ENCODE peak calls at places on chromosomes 13 and 19, in four cellular contexts. J is Peyer's patch, S is tibial nerve, L is GM12892. W is an unnamed sample.

GRCh38 chr13:93847162-93847561 is 620.6 kb downstream of the GPC6 start:
- DNase-seq in L (no peak), S (no peak), J (no peak), W (no peak)

GRCh38 chr13:93889430-93889829 is 590.1 kb downstream of the DCT start:
- DNase-seq in L (no peak), J (no peak), S (no peak), W (no peak)

GRCh38 chr19:12946092-12946845 is 607 bp downstream of the RAD23A start:
- DNase-seq in L (peak), J (peak), S (no peak), W (peak)

GRCh38 chr19:14440049-14440448 is 6.9 kb downstream of the PKN1 start:
- DNase-seq in J (peak), L (peak), S (peak), W (peak)

GRCh38 chr19:5578094-5578846 is 10.5 kb upstream of the TINCR start:
- DNase-seq in J (peak), L (peak), S (no peak), W (peak)

GRCh38 chr19:33208371-33208770 is 14.2 kb downstream of the LRP3 start:
- DNase-seq in S (no peak), L (no peak), J (no peak), W (no peak)

GRCh38 chr13:27064252-27064995 is 107.2 kb downstream of the USP12 start:
- DNase-seq in S (no peak), L (no peak), J (no peak), W (no peak)

GRCh38 chr13:76271728-76272232 is 614.4 kb downstream of the KCTD12 start:
- DNase-seq in S (no peak), L (no peak), J (no peak), W (no peak)

GRCh38 chr19:21824679-21825078 is 11.3 kb downstream of the ZNF43 start:
- DNase-seq in J (no peak), L (no peak), S (no peak), W (no peak)

GRCh38 chr13:55761986-55762385 is 1378.7 kb upstream of the PRR20A start:
- DNase-seq in J (no peak), S (no peak), L (no peak), W (no peak)

GRCh38 chr19:51101171-51101865 is 6.9 kb downstream of the CTU1 start:
- DNase-seq in J (no peak), L (no peak), S (no peak), W (no peak)

GRCh38 chr13:36072127-36072526 is 59.1 kb downstream of the DCLK1 start:
- DNase-seq in S (no peak), L (no peak), J (no peak), W (no peak)

GRCh38 chr13:78121459-78122348 is 203.1 kb upstream of the EDNRB start:
- DNase-seq in J (peak), L (no peak), S (no peak), W (peak)

GRCh38 chr13:23600100-23600499 is 29.9 kb downstream of the TNFRSF19 start:
- DNase-seq in L (no peak), S (no peak), J (no peak), W (no peak)

GRCh38 chr13:27375686-27376326 is 48.6 kb upstream of the GTF3A start:
- DNase-seq in S (no peak), L (no peak), J (peak), W (peak)

GRCh38 chr19:15365264-15365663 is 14.3 kb downstream of the AKAP8 start:
- DNase-seq in J (no peak), S (no peak), L (no peak), W (peak)

GRCh38 chr13:42041017-42041683 is 7.3 kb upstream of the DGKH start:
- DNase-seq in S (no peak), J (peak), L (peak), W (peak)
- TF ChIP-seq POLR2A in S (no peak), J (no peak), L (peak), W (no peak)

DNA sequence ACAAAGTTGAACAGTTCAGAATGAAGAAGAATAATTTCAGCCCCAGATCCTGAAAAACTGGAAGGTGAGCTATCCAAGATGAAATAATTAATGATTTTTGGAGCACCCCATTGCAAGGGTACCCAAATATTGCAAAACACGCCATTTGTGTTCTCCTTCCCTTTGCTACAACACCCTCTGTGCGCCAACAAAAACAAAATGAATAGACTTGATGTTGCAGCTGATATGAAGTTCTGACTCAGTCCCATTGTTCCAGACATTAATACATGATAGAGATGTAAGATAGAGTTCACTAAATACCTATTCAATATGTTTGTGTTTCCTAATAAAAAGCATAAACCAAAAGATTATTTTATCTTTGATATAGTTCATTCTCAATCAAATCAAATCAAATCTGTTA is 287.5 kb upstream of the SOX21 start:
- DNase-seq in S (no peak), L (no peak), J (no peak), W (no peak)
- TF ChIP-seq POLR2A in S (no peak), L (no peak), J (no peak), W (no peak)

DNA sequence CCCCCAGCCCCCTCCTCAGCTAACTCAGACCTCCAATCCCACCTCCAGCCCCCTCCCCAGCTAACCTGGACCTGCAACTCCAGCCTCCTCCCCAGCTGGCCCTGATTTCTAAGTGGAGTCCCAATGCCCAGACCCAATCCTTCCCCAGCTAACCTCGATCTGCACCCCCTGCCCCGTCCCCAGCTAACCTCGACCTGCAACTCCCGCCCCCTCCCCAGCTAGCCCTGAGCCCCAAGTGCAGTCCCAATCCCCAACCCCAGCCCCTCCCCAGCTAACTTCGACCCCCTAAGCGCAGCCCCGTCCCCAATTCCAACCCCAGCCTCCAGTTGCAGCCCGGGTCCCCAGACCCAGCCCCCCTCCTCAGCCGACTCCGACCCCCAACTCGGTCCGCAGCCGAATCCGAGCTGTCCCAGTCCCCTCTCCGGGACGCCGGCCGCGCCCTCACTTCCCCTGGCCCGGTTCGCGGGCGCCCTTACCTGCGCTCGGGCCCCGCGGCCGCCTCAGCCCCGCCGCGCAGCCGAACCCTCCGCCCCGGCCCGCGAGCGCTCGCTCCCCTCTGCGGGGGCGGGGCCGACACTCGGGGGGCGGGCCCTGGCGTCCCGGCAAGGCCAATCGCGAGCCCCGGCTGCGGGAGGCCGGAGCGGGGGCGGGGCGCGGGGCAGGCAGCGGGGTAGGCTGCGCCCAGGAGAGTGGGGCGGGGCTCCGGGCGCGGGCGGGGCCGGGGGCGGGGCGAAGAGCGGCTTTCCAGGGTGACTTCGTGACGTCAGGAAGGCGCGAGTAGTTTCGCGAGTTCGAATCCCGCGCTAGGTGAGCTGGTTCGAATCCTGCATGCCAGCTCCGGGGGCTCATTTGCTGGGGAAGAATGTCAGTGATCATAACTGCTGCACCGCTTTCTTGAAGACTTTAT is at the start of gene GNG7:
- DNase-seq in J (peak), L (peak), S (peak), W (peak)
- TF ChIP-seq POLR2A in J (no peak), L (peak), S (no peak), W (no peak)

GRCh38 chr19:49929611-49930482 is 543 bp upstream of the NUP62 start:
- DNase-seq in S (peak), J (peak), L (peak), W (peak)
- TF ChIP-seq POLR2A in S (no peak), J (peak), L (peak), W (peak)

GRCh38 chr13:29456419-29456818 is 139.1 kb downstream of the SLC7A1 start:
- DNase-seq in S (no peak), J (no peak), L (no peak), W (peak)
- TF ChIP-seq POLR2A in S (no peak), J (no peak), L (no peak), W (peak)

GRCh38 chr19:47130589-47131168 is at the start of gene SAE1:
- DNase-seq in L (peak), S (peak), J (peak), W (peak)
- TF ChIP-seq POLR2A in L (peak), S (peak), J (peak), W (peak)

W was measured in erythroblast.